ENCODE peak calls at places on chromosomes 12 and 14, in four cellular contexts. J is epithelial cell of proximal tubule, H is HTR-8/SVneo, B is C1 segment of cervical spinal cord. W is an unnamed sample.

GRCh38 chr14:22336031-22336430 is 253.0 kb downstream of the DAD1 start:
- DNase-seq in B (no peak), J (no peak), H (no peak), W (no peak)

GRCh38 chr12:109525279-109525585 is 47.8 kb downstream of the UBE3B start:
- DNase-seq in J (no peak), B (no peak), H (no peak), W (no peak)

GRCh38 chr12:29582677-29583076 is 85.2 kb upstream of the OVCH1 start:
- DNase-seq in J (no peak), B (no peak), H (no peak), W (no peak)

GRCh38 chr12:104565606-104566243 is 109.0 kb downstream of the CHST11 start:
- DNase-seq in J (no peak), B (no peak), H (no peak), W (no peak)

GRCh38 chr14:61090432-61091216 is 109.6 kb downstream of the SLC38A6 start:
- DNase-seq in H (no peak), J (no peak), B (no peak), W (no peak)

GRCh38 chr12:131671871-131672270 is 39.0 kb upstream of the SFSWAP start:
- DNase-seq in J (no peak), B (no peak), H (no peak), W (no peak)

GRCh38 chr12:111616177-111616623 is 17.1 kb upstream of the ATXN2 start:
- DNase-seq in H (no peak), J (no peak), B (no peak), W (no peak)

GRCh38 chr14:102775855-102776760 is 1.1 kb upstream of the TRAF3 start:
- DNase-seq in J (no peak), H (no peak), B (no peak), W (no peak)

GRCh38 chr12:83996671-83997070 is 915.9 kb downstream of the SLC6A15 start:
- DNase-seq in B (no peak), H (no peak), J (no peak), W (no peak)

GRCh38 chr12:125021771-125022170 is 28.3 kb downstream of the BRI3BP start:
- DNase-seq in J (no peak), H (no peak), B (no peak), W (no peak)

GRCh38 chr14:54317396-54317795 is 79.4 kb upstream of the CDKN3 start:
- DNase-seq in B (no peak), H (no peak), J (no peak), W (no peak)

GRCh38 chr12:119200601-119201000 is 21.9 kb downstream of the HSPB8 start:
- DNase-seq in J (no peak), B (no peak), H (no peak), W (no peak)

GRCh38 chr14:41072776-41073175 is 533.9 kb upstream of the LRFN5 start:
- DNase-seq in B (no peak), J (no peak), H (no peak), W (no peak)

GRCh38 chr14:33073023-33073422 is 134.3 kb downstream of the NPAS3 start:
- DNase-seq in H (no peak), B (no peak), J (no peak), W (no peak)

GRCh38 chr14:36383674-36384421 is 63.4 kb upstream of the MBIP start:
- DNase-seq in H (no peak), J (no peak), B (no peak), W (peak; percentile 95)

GRCh38 chr14:68506021-68506644 is 286.7 kb downstream of the ZFP36L1 start:
- DNase-seq in B (no peak), H (peak; percentile 87), J (no peak), W (no peak)

GRCh38 chr14:60757617-60758016 is 23.1 kb downstream of the MNAT1 start:
- DNase-seq in B (no peak), J (no peak), H (peak; percentile 69), W (peak; percentile 4)

GRCh38 chr14:75298187-75298985 is 19.8 kb downstream of the FOS start:
- DNase-seq in H (no peak), J (no peak), B (no peak), W (no peak)

GRCh38 chr12:99521664-99522063 is 125.9 kb upstream of the GARIN6 start:
- DNase-seq in J (no peak), B (no peak), H (no peak), W (no peak)

GRCh38 chr14:74593241-74593985 is 18.6 kb downstream of the LTBP2 start:
- DNase-seq in H (no peak), J (no peak), B (no peak), W (no peak)

GRCh38 chr14:63203618-63204406 is 431 bp upstream of the RHOJ start:
- DNase-seq in B (peak; percentile 18), H (peak; percentile 96), J (peak; percentile 49), W (peak; percentile 94)

GRCh38 chr12:10457760-10458159 is 4.6 kb upstream of the KLRC1 start:
- DNase-seq in J (no peak), H (no peak), B (no peak), W (no peak)

GRCh38 chr12:24895612-24896011 is 53.3 kb downstream of the BCAT1 start:
- DNase-seq in H (no peak), B (no peak), J (no peak), W (no peak)

GRCh38 chr12:21933656-21934055 is 7.6 kb downstream of the ABCC9 start:
- DNase-seq in H (no peak), B (no peak), J (no peak), W (no peak)

GRCh38 chr12:54428050-54429013 is 9.3 kb upstream of the ITGA5 start:
- DNase-seq in H (peak; percentile 45), B (no peak), J (no peak), W (no peak)

GRCh38 chr14:28603606-28604005 is 163.0 kb upstream of the FOXG1 start:
- DNase-seq in B (no peak), J (no peak), H (no peak), W (no peak)

GRCh38 chr12:118432812-118433540 is 56.6 kb downstream of the SUDS3 start:
- DNase-seq in H (no peak), J (no peak), B (no peak), W (no peak)

GRCh38 chr12:46351861-46352595 is 20.5 kb downstream of the SLC38A2 start:
- DNase-seq in H (no peak), B (no peak), J (no peak), W (no peak)

GRCh38 chr14:77228056-77228455 is 43.0 kb downstream of the NGB start:
- DNase-seq in J (no peak), H (no peak), B (no peak), W (no peak)

GRCh38 chr14:92690171-92691011 is 58.0 kb downstream of the LGMN start:
- DNase-seq in J (no peak), H (peak; percentile 56), B (no peak), W (peak; percentile 55)

GRCh38 chr12:123723011-123723410 is 10.9 kb downstream of the ATP6V0A2 start:
- DNase-seq in J (no peak), B (no peak), H (no peak), W (no peak)

GRCh38 chr14:101808020-101808641 is 46.6 kb downstream of the PPP2R5C start:
- DNase-seq in H (no peak), B (no peak), J (no peak), W (no peak)

GRCh38 chr12:7806863-7807487 is 17.8 kb downstream of the NANOG start:
- DNase-seq in H (peak; percentile 91), J (no peak), B (peak; percentile 0), W (peak; percentile 70)

GRCh38 chr12:113684053-113684907 is 212.6 kb upstream of the LHX5 start:
- DNase-seq in J (no peak), H (no peak), B (no peak), W (peak; percentile 38)

GRCh38 chr14:51750542-51750941 is 98.8 kb downstream of the FRMD6 start:
- DNase-seq in B (no peak), H (no peak), J (no peak), W (no peak)

W was measured in H4.